ENCODE peak calls at places on chromosomes 4 and X, in five cellular contexts. U is testis; M is epithelial cell of esophagus; L is neural progenitor cell; P is CD8-positive, alpha-beta memory T cell. R is an unnamed sample.

GRCh38 chrX:132216283-132216682 is 3.0 kb downstream of the RAP2C start:
- DNase-seq in U (no peak), M (no peak), L (no peak), P (no peak), R (no peak)

GRCh38 chrX:12771445-12772069 is 19.7 kb upstream of the PRPS2 start:
- DNase-seq in U (peak), M (peak), L (peak), P (peak), R (no peak)

GRCh38 chr4:86054676-86055075 is 305.2 kb downstream of the MAPK10 start:
- DNase-seq in U (no peak), M (no peak), L (no peak), P (no peak), R (no peak)

GRCh38 chrX:51747671-51748070 is 4.4 kb downstream of the GSPT2 start:
- DNase-seq in U (no peak), M (no peak), L (no peak), P (no peak), R (no peak)

GRCh38 chrX:110722135-110722534 is 73.5 kb downstream of the CHRDL1 start:
- DNase-seq in U (no peak), M (no peak), L (no peak), P (no peak), R (no peak)

GRCh38 chrX:2576793-2577192 is 76.0 kb upstream of the DHRSX start:
- DNase-seq in U (no peak), M (peak), L (no peak), P (no peak), R (no peak)

GRCh38 chr4:19857405-19857804 is 394.3 kb upstream of the SLIT2 start:
- DNase-seq in U (no peak), M (no peak), L (no peak), P (no peak), R (no peak)

GRCh38 chr4:186904104-186904503 is 180.4 kb upstream of the FAT1 start:
- DNase-seq in U (no peak), M (peak), L (no peak), P (no peak), R (no peak)

GRCh38 chrX:131821945-131822622 is 201.0 kb upstream of the STK26 start:
- DNase-seq in U (no peak), M (no peak), L (no peak), P (no peak), R (no peak)

GRCh38 chrX:153161952-153162351 is 17.1 kb upstream of the MAGEA1 start:
- DNase-seq in U (no peak), M (no peak), L (no peak), P (no peak), R (no peak)

GRCh38 chrX:72131317-72132294 is at the start of gene RTL5:
- DNase-seq in U (peak), M (peak), L (peak), P (peak), R (peak)

GRCh38 chr4:28360681-28361080 is 1500.0 kb downstream of the STIM2 start:
- DNase-seq in U (no peak), M (peak), L (no peak), P (no peak), R (no peak)

GRCh38 chr4:182655321-182655720 is 261.9 kb downstream of the DCTD start:
- DNase-seq in U (no peak), M (no peak), L (no peak), P (no peak), R (no peak)

GRCh38 chr4:106914223-106914622 is 121.9 kb downstream of the DKK2 start:
- DNase-seq in U (no peak), M (peak), L (no peak), P (no peak), R (no peak)

GRCh38 chr4:123587983-123588494 is 191.4 kb downstream of the SPRY1 start:
- DNase-seq in U (no peak), M (peak), L (no peak), P (no peak), R (no peak)

GRCh38 chr4:140078366-140078765 is 75.6 kb downstream of the MAML3 start:
- DNase-seq in U (peak), M (no peak), L (peak), P (no peak), R (peak)

GRCh38 chr4:96473246-96473645 is 633.4 kb downstream of the PDHA2 start:
- DNase-seq in U (no peak), M (no peak), L (no peak), P (no peak), R (no peak)

GRCh38 chrX:39648548-39649254 is 449.1 kb downstream of the BCOR start:
- DNase-seq in U (no peak), M (no peak), L (no peak), P (no peak), R (no peak)

GRCh38 chrX:150907474-150907873 is 9.0 kb upstream of the CD99L2 start:
- DNase-seq in U (no peak), M (no peak), L (no peak), P (no peak), R (no peak)

GRCh38 chrX:13688772-13689518 is at the start of gene RAB9A:
- DNase-seq in U (peak), M (peak), L (peak), P (peak), R (peak)

GRCh38 chrX:40729923-40730584 is 5.3 kb downstream of the MED14 start:
- DNase-seq in U (no peak), M (no peak), L (no peak), P (no peak), R (no peak)

GRCh38 chrX:40736170-40736505 is 796 bp upstream of the MED14 start:
- DNase-seq in U (no peak), M (no peak), L (peak), P (no peak), R (no peak)

GRCh38 chrX:40734956-40735317 is 405 bp downstream of the MED14 start:
- DNase-seq in U (peak), M (peak), L (no peak), P (peak), R (no peak)

GRCh38 chrX:40735318-40736169 is at the start of gene MED14:
- DNase-seq in U (peak), M (peak), L (peak), P (peak), R (peak)

DNA sequence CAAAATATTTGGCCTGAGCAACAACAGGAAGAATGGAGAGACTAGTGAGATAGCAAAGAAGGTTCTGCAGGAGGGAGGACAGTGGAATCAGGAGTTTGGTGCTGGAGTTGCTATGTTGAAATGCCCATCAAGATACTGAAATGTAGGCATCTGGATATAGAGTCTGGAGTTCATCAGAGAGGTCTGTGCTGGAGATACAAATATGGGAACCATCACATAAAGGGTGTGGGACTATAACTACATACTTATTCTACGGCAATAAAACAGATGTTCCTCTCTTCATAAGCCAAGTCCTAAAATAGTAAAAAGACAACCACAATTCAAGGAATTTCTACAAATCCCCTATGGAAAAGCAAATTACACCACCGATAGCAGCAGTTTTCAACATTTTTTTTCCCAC is 1.7 kb downstream of the MED14 start:
- DNase-seq in U (no peak), M (no peak), L (no peak), P (no peak), R (no peak)
- H3K4me3 ChIP-seq in U (no peak), M (no peak), L (peak), P (peak), R (peak)

GRCh38 chr4:89301902-89302301 is 5.7 kb downstream of the GPRIN3 start:
- DNase-seq in U (no peak), M (no peak), L (no peak), P (no peak), R (no peak)
- H3K4me3 ChIP-seq in U (no peak), M (no peak), L (no peak), P (no peak), R (no peak)

GRCh38 chr4:183987987-183988392 is 82.9 kb downstream of the STOX2 start:
- DNase-seq in U (peak), M (peak), L (peak), P (no peak), R (peak)
- H3K4me3 ChIP-seq in U (peak), M (peak), L (peak), P (no peak), R (no peak)

GRCh38 chrX:100648601-100649417 is 4.8 kb downstream of the SRPX2 start:
- DNase-seq in U (no peak), M (peak), L (peak), P (no peak), R (no peak)
- H3K4me3 ChIP-seq in U (no peak), M (no peak), L (no peak), P (no peak), R (no peak)

DNA sequence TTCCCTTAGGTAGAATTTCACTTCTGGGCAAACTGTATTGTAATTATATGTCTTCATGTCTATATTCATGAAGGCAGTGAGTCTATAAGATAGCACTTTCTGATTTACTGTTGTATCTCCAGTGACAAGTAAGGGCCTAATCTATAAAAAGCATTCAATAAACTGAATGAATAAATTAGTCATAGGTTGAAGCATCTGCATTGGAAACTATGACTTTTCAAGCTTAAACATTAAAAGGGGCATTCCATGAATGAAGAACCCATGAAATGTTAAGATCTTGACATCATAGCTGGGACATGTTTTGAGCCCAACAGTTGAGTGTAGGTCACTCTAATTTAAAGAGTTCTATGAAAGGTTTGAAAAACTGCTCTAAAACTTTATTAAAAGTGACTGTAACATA is 159.3 kb upstream of the LCORL start:
- DNase-seq in U (no peak), M (no peak), L (no peak), P (no peak), R (no peak)
- H3K4me3 ChIP-seq in U (no peak), M (no peak), L (no peak), P (no peak), R (no peak)

R was measured in NT2/D1.